ENCODE peak calls at places on chromosomes 4 and X, in six cellular contexts. W is fibroblast of the aortic adventitia, N is naive B cell, H is uterus, U is RWPE1, I is hypothalamus. S is an unnamed sample.

GRCh38 chr4:37858877-37859276 is 32.0 kb upstream of the TBC1D1 start:
- DNase-seq in W (no peak), N (no peak), H (no peak), U (no peak), I (no peak), S (no peak)

GRCh38 chrX:1385251-1385794 is 6.6 kb downstream of the SLC25A6 start:
- DNase-seq in W (no peak), N (no peak), H (no peak), U (no peak), I (no peak), S (no peak)

GRCh38 chrX:14963447-14964236 is 90.4 kb downstream of the MOSPD2 start:
- DNase-seq in W (peak), N (no peak), H (no peak), U (peak), I (no peak), S (no peak)

GRCh38 chr4:159386620-159387019 is 283.7 kb downstream of the RAPGEF2 start:
- DNase-seq in W (no peak), N (no peak), H (no peak), U (no peak), I (no peak), S (no peak)

GRCh38 chr4:125389713-125390112 is 75.0 kb downstream of the FAT4 start:
- DNase-seq in W (peak), N (no peak), H (no peak), U (peak), I (no peak), S (no peak)

GRCh38 chrX:136369377-136369776 is 68.6 kb downstream of the ADGRG4 start:
- DNase-seq in W (no peak), N (no peak), H (no peak), U (no peak), I (no peak), S (no peak)

GRCh38 chrX:12372111-12372510 is 233.8 kb downstream of the FRMPD4 start:
- DNase-seq in W (peak), N (no peak), H (peak), U (peak), I (no peak), S (no peak)

GRCh38 chr4:102551946-102552575 is 50.9 kb downstream of the NFKB1 start:
- DNase-seq in W (no peak), N (no peak), H (no peak), U (no peak), I (no peak), S (no peak)

GRCh38 chrX:134423606-134424005 is 36.4 kb upstream of the HPRT1 start:
- DNase-seq in W (peak), N (no peak), H (no peak), U (peak), I (no peak), S (no peak)

GRCh38 chr4:76194325-76194724 is 19.3 kb downstream of the SCARB2 start:
- DNase-seq in W (peak), N (no peak), H (no peak), U (peak), I (no peak), S (no peak)

GRCh38 chr4:71553605-71554004 is 214.8 kb downstream of the SLC4A4 start:
- DNase-seq in W (peak), N (no peak), H (no peak), U (peak), I (no peak), S (no peak)